ENCODE peak calls at places on chromosomes 16 and 17, in ten cellular contexts. U, X, E, P, R, V, T, G, O and I are unnamed samples.

GRCh38 chr16:74760007-74760767 is 14.4 kb downstream of the FA2H start:
- DNase-seq in U (no peak), X (no peak), E (no peak), P (no peak), R (no peak), V (no peak), T (no peak), G (no peak), O (no peak), I (no peak)

GRCh38 chr16:1420111-1420539 is 422 bp downstream of the UQCC4 start:
- DNase-seq in U (no peak), X (no peak), E (no peak), P (no peak), R (peak), V (no peak), T (no peak), G (no peak), O (no peak), I (no peak)

GRCh38 chr16:58444265-58444664 is 52.0 kb downstream of the GINS3 start:
- DNase-seq in U (no peak), X (no peak), E (no peak), P (no peak), R (no peak), V (no peak), T (no peak), G (no peak), O (no peak), I (no peak)

GRCh38 chr16:28623172-28623711 is 13.4 kb upstream of the SULT1A1 start:
- DNase-seq in U (no peak), X (no peak), E (peak), P (peak), R (no peak), V (no peak), T (no peak), G (no peak), O (peak), I (no peak)

GRCh38 chr17:20281860-20282259 is 185.5 kb downstream of the LGALS9B start:
- DNase-seq in U (no peak), X (no peak), E (peak), P (no peak), R (no peak), V (no peak), T (no peak), G (no peak), O (no peak), I (no peak)

GRCh38 chr16:20441221-20441620 is 10.1 kb upstream of the ACSM2A start:
- DNase-seq in U (no peak), X (no peak), E (no peak), P (no peak), R (no peak), V (no peak), T (no peak), G (no peak), O (no peak), I (no peak)

GRCh38 chr16:56041556-56042140 is 149.6 kb upstream of the GNAO1 start:
- DNase-seq in U (no peak), X (no peak), E (no peak), P (no peak), R (peak), V (peak), T (no peak), G (peak), O (no peak), I (no peak)

GRCh38 chr16:49158029-49158642 is 123.5 kb downstream of the CBLN1 start:
- DNase-seq in U (peak), X (peak), E (no peak), P (no peak), R (peak), V (peak), T (no peak), G (peak), O (peak), I (no peak)

GRCh38 chr17:33603794-33604193 is 310.7 kb upstream of the ASIC2 start:
- DNase-seq in U (no peak), X (no peak), E (no peak), P (no peak), R (no peak), V (no peak), T (no peak), G (peak), O (no peak), I (no peak)

GRCh38 chr17:65561394-65562205 is at the start of gene AXIN2:
- DNase-seq in U (peak), X (peak), E (peak), P (peak), R (peak), V (peak), T (no peak), G (peak), O (peak), I (peak)

DNA sequence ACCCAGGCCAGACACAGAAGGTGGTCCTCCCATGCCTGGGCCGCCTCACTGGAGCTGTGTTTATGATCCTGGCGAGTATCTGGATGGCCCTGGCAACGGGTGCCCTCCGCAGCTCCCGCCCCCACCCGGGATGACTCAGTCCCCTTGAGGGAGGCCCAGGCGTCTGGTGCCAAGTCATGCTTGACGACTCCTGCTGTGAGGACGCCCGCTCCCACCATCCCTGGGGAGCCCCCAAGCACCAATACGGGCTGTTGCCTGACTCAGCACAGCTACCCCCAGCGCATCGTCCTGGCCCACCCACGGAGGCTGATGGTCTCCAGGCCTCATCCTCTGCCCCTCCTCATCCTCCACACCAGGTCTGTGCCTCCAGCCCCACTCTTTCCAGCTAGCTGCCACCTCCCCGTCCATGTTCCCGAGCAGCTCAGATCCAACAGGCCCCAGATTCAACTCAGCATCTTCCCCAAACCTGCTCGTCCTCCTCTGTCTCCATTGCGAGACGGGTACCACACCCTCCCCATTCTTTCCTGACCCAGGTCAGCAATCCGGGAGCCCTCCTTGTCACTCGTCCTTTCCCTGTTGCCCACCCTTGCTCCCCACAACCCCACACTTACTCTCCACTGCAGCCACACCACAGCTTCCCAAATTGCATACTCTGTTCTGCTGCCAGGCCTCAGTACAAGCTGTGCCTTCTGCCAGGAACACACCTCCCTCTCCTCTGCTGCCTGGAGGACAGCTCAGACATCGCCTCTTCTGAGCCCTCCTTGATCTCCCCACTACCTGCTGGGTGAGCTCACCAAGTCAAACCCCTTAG is 2.6 kb downstream of the CAMKK1 start:
- DNase-seq in U (peak), X (peak), E (peak), P (peak), R (peak), V (no peak), T (peak), G (no peak), O (no peak), I (peak)
- H3K4me3 ChIP-seq in U (no peak), X (peak), E (no peak), P (no peak), R (peak), V (no peak), T (no peak), G (no peak), O (no peak), I (no peak)

GRCh38 chr17:45784583-45785372 is 658 bp downstream of the CRHR1 start:
- DNase-seq in U (no peak), X (no peak), E (peak), P (peak), R (peak), V (peak), T (no peak), G (peak), O (no peak), I (no peak)

GRCh38 chr17:45784293-45784582 is at the start of gene CRHR1:
- DNase-seq in U (no peak), X (no peak), E (no peak), P (no peak), R (no peak), V (peak), T (no peak), G (no peak), O (no peak), I (no peak)

GRCh38 chr17:45786349-45786748 is 2.2 kb downstream of the CRHR1 start:
- DNase-seq in U (no peak), X (no peak), E (no peak), P (no peak), R (no peak), V (no peak), T (no peak), G (no peak), O (no peak), I (no peak)

GRCh38 chr17:45787044-45787443 is 2.9 kb downstream of the CRHR1 start:
- DNase-seq in U (no peak), X (no peak), E (no peak), P (no peak), R (no peak), V (no peak), T (no peak), G (no peak), O (no peak), I (no peak)

DNA sequence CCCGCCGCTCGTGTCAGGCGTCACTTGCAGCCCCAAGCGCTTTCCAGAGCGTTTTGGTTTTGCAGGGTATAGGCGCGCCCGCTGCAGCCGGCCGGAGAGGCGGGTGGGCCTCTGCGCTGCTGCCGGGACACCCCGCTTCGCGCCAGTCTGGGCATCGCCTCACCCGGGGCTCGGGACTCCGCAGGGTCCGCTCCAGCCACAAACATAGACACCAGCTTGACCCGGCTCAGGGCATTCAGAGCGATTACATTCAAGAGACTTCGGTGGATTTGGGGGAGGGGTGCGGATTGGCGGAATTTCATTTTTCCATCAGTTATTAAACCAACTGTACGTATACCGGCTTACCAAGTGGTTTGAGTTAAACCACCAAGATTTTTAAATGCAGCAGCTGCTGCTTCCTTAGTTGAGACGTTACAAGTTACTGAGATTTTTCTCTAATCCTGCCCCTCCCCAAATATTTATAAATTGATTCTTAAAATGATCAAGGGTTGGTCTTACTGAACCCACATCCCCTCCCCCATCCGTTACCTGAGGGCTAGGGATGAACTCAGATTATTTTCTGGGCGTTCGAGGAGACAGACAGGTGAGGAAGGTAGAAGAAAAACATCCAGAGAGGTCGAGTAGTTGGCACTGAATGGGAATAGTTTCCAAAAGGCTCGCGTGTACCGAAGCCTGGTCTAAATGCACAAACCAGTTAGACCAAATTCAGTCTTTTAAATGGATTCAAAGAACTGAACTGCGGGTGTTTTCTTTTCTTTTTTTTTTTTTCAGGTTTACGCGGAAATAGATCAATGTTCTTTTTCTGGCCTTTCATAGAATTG is 1.5 kb downstream of the CRHR1 start:
- DNase-seq in U (no peak), X (no peak), E (no peak), P (no peak), R (no peak), V (peak), T (no peak), G (peak), O (no peak), I (no peak)
- H3K4me3 ChIP-seq in U (no peak), X (peak), E (peak), P (peak), R (no peak), V (peak), T (peak), G (no peak), O (no peak), I (no peak)

DNA sequence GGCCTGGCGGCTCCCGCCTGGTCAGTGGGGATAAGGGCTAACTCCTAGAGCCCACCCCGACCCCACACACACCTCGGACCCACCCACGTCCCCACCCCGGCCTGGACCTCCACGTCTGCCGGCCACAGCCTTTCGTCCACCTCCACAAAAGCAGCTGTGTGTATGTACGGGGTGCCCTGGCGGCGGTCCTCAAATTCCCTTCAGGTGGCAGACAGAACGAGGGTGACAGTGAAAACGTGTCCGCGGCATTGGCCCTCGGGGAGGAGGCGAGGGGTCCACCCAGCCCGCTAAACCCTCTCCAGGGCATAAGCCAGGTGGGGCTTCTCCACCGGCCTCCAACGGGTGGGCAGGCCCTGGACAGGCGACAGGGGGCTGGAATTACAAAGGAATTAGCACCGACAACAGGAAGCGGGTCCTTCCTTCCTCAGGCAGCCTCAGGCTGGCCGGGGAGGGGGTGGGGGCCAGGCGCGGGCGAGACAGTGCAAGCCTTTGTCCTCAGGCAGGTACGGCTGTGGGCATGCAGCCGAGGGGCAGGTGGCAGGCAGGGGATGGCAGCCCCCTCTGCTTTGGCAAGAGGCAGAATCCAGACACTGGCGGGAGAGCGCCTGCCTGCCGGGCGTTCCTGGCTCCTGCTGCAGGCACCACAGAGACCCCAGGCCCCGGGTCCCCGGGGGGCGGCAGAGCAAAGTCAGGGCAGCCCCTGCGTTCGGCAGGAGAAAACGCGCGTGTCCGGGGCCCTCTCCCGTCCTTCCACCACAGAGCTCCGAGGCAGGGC is 12.3 kb upstream of the PITPNA start:
- DNase-seq in U (no peak), X (no peak), E (no peak), P (peak), R (no peak), V (no peak), T (no peak), G (peak), O (no peak), I (no peak)
- H3K4me3 ChIP-seq in U (no peak), X (no peak), E (peak), P (no peak), R (peak), V (no peak), T (no peak), G (no peak), O (no peak), I (no peak)

GRCh38 chr16:14181371-14182050 is 110.4 kb downstream of the MRTFB start:
- DNase-seq in U (peak), X (no peak), E (no peak), P (no peak), R (no peak), V (no peak), T (peak), G (no peak), O (no peak), I (peak)

GRCh38 chr16:14186007-14186953 is 115.2 kb downstream of the MRTFB start:
- DNase-seq in U (peak), X (peak), E (peak), P (no peak), R (peak), V (peak), T (no peak), G (peak), O (no peak), I (peak)

GRCh38 chr16:14182999-14183398 is 111.9 kb downstream of the MRTFB start:
- DNase-seq in U (no peak), X (no peak), E (no peak), P (no peak), R (no peak), V (no peak), T (no peak), G (no peak), O (no peak), I (no peak)

GRCh38 chr16:14187517-14188338 is 116.6 kb downstream of the MRTFB start:
- DNase-seq in U (no peak), X (no peak), E (no peak), P (no peak), R (no peak), V (no peak), T (no peak), G (no peak), O (no peak), I (no peak)

DNA sequence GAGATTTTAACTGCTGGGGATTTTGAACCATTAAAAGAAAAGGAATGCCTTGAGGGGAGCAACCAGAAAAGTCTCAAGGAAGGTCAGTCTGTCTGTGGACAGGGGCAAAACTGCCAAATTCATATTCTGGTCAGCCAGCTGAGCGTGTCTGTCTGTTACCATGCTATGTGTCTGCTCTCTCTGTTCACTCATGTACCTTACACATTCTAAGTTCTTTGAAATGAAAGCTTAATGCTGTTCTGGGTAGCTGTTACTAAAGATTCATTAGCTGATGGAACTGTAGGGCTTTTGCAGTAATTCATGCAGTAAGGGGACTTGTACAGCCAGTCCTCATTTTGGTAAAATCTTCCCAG is 115.8 kb downstream of the MRTFB start:
- DNase-seq in U (no peak), X (no peak), E (no peak), P (no peak), R (no peak), V (no peak), T (no peak), G (no peak), O (no peak), I (no peak)
- H3K4me3 ChIP-seq in U (peak), X (peak), E (peak), P (no peak), R (no peak), V (peak), T (peak), G (no peak), O (no peak), I (peak)

GRCh38 chr17:40097087-40097486 is 3.3 kb downstream of the NR1D1 start:
- DNase-seq in U (no peak), X (no peak), E (no peak), P (no peak), R (no peak), V (no peak), T (no peak), G (no peak), O (no peak), I (no peak)

GRCh38 chr17:40095944-40096791 is 4.2 kb downstream of the NR1D1 start:
- DNase-seq in U (no peak), X (no peak), E (no peak), P (no peak), R (no peak), V (no peak), T (no peak), G (no peak), O (peak), I (no peak)

GRCh38 chr17:40094874-40095273 is 5.5 kb downstream of the NR1D1 start:
- DNase-seq in U (no peak), X (no peak), E (no peak), P (no peak), R (no peak), V (no peak), T (no peak), G (no peak), O (no peak), I (no peak)

GRCh38 chr17:40093580-40094201 is 6.7 kb downstream of the NR1D1 start:
- DNase-seq in U (no peak), X (no peak), E (no peak), P (no peak), R (no peak), V (peak), T (no peak), G (no peak), O (no peak), I (no peak)

DNA sequence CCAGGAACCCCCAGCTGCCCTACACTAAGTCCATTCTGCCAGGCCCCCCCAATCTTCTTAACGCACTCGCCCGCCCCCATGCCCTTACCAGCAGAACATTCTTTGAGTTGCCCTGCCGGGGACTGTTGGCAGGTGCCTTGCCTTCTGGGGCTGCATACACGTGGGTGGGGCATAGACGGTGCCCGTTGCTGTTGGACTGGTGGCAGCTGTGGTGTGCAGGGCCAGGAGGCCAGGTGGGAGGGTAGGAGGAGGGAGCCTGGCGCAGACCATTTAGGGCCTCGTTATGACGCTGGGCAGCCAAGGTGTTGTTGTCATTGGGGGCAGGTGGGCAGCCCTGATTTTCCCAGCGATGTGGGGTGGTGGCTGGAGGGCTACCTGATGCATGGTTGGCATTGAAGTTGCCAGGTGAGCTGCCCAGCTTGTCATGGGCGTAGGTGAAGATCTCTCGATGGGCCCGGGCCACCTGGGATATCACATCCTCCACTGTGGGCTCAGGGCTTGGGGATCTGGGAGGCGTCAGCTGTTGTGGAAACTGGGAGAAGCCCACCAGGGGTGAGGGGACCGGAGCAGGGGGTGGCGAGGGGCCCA is 4.9 kb downstream of the NR1D1 start:
- DNase-seq in U (no peak), X (no peak), E (no peak), P (no peak), R (no peak), V (no peak), T (no peak), G (no peak), O (no peak), I (no peak)
- H3K4me3 ChIP-seq in U (no peak), X (no peak), E (peak), P (no peak), R (no peak), V (no peak), T (no peak), G (no peak), O (peak), I (no peak)